ENCODE peak calls at places on chromosome 11, in seven cellular contexts. One of them, this sample, is unnamed.

GRCh38 chr11:86969258-86969657 is 14.1 kb upstream of the FZD4 start:
- DNase-seq in caudate nucleus: no peak
- DNase-seq in A549: no peak
- DNase-seq in activated naive CD8-positive, alpha-beta T cell treated with anti-CD3 and anti-CD28 coated beads, Interleukin-2, amount 50 U/mL, for 16 hours: no peak
- DNase-seq in COR-L47: no peak
- DNase-seq in NCI-H82: no peak
- DNase-seq in fibroblast of mammary gland: no peak
- DNase-seq in this sample: no peak

GRCh38 chr11:1356478-1356960 is 33.2 kb upstream of the BRSK2 start:
- DNase-seq in A549: no peak
- DNase-seq in COR-L47: no peak
- DNase-seq in activated naive CD8-positive, alpha-beta T cell treated with anti-CD3 and anti-CD28 coated beads, Interleukin-2, amount 50 U/mL, for 16 hours: no peak
- DNase-seq in fibroblast of mammary gland: no peak
- DNase-seq in NCI-H82: no peak
- DNase-seq in caudate nucleus: no peak
- DNase-seq in this sample: no peak

GRCh38 chr11:122189259-122189658 is 73.2 kb upstream of the BLID start:
- DNase-seq in activated naive CD8-positive, alpha-beta T cell treated with anti-CD3 and anti-CD28 coated beads, Interleukin-2, amount 50 U/mL, for 16 hours: no peak
- DNase-seq in A549: peak
- DNase-seq in fibroblast of mammary gland: peak
- DNase-seq in NCI-H82: no peak
- DNase-seq in caudate nucleus: no peak
- DNase-seq in COR-L47: no peak
- DNase-seq in this sample: no peak

GRCh38 chr11:104090767-104091166 is 54.3 kb downstream of the DDI1 start:
- DNase-seq in activated naive CD8-positive, alpha-beta T cell treated with anti-CD3 and anti-CD28 coated beads, Interleukin-2, amount 50 U/mL, for 16 hours: no peak
- DNase-seq in A549: no peak
- DNase-seq in COR-L47: no peak
- DNase-seq in fibroblast of mammary gland: no peak
- DNase-seq in caudate nucleus: no peak
- DNase-seq in NCI-H82: peak
- DNase-seq in this sample: no peak

GRCh38 chr11:130781906-130782305 is 134.4 kb downstream of the SNX19 start:
- DNase-seq in fibroblast of mammary gland: peak
- DNase-seq in caudate nucleus: no peak
- DNase-seq in NCI-H82: no peak
- DNase-seq in A549: peak
- DNase-seq in COR-L47: no peak
- DNase-seq in activated naive CD8-positive, alpha-beta T cell treated with anti-CD3 and anti-CD28 coated beads, Interleukin-2, amount 50 U/mL, for 16 hours: no peak
- DNase-seq in this sample: no peak

GRCh38 chr11:61828629-61829407 is 718 bp downstream of the FADS2 start:
- DNase-seq in COR-L47: peak
- DNase-seq in activated naive CD8-positive, alpha-beta T cell treated with anti-CD3 and anti-CD28 coated beads, Interleukin-2, amount 50 U/mL, for 16 hours: no peak
- DNase-seq in A549: peak
- DNase-seq in caudate nucleus: peak
- DNase-seq in fibroblast of mammary gland: peak
- DNase-seq in NCI-H82: peak
- DNase-seq in this sample: peak

GRCh38 chr11:126339866-126340434 is 15.5 kb upstream of the ST3GAL4 start:
- DNase-seq in activated naive CD8-positive, alpha-beta T cell treated with anti-CD3 and anti-CD28 coated beads, Interleukin-2, amount 50 U/mL, for 16 hours: no peak
- DNase-seq in NCI-H82: no peak
- DNase-seq in A549: no peak
- DNase-seq in COR-L47: no peak
- DNase-seq in fibroblast of mammary gland: peak
- DNase-seq in caudate nucleus: no peak
- DNase-seq in this sample: no peak

GRCh38 chr11:10654211-10655150 is 39.1 kb downstream of the IRAG1 start:
- DNase-seq in caudate nucleus: no peak
- DNase-seq in A549: peak
- DNase-seq in fibroblast of mammary gland: peak
- DNase-seq in COR-L47: no peak
- DNase-seq in NCI-H82: peak
- DNase-seq in activated naive CD8-positive, alpha-beta T cell treated with anti-CD3 and anti-CD28 coated beads, Interleukin-2, amount 50 U/mL, for 16 hours: no peak
- DNase-seq in this sample: no peak

GRCh38 chr11:7021318-7021717 is 1.0 kb downstream of the NLRP14 start:
- DNase-seq in fibroblast of mammary gland: no peak
- DNase-seq in NCI-H82: no peak
- DNase-seq in A549: no peak
- DNase-seq in activated naive CD8-positive, alpha-beta T cell treated with anti-CD3 and anti-CD28 coated beads, Interleukin-2, amount 50 U/mL, for 16 hours: no peak
- DNase-seq in COR-L47: no peak
- DNase-seq in caudate nucleus: no peak
- DNase-seq in this sample: no peak

GRCh38 chr11:123111465-123111864 is 49.5 kb upstream of the HSPA8 start:
- DNase-seq in COR-L47: peak
- DNase-seq in activated naive CD8-positive, alpha-beta T cell treated with anti-CD3 and anti-CD28 coated beads, Interleukin-2, amount 50 U/mL, for 16 hours: no peak
- DNase-seq in caudate nucleus: no peak
- DNase-seq in fibroblast of mammary gland: peak
- DNase-seq in NCI-H82: peak
- DNase-seq in A549: peak
- DNase-seq in this sample: no peak

GRCh38 chr11:130801287-130802146 is 114.8 kb downstream of the SNX19 start:
- DNase-seq in A549: no peak
- DNase-seq in caudate nucleus: no peak
- DNase-seq in COR-L47: no peak
- DNase-seq in activated naive CD8-positive, alpha-beta T cell treated with anti-CD3 and anti-CD28 coated beads, Interleukin-2, amount 50 U/mL, for 16 hours: no peak
- DNase-seq in fibroblast of mammary gland: peak
- DNase-seq in NCI-H82: no peak
- DNase-seq in this sample: no peak

GRCh38 chr11:17276236-17277023 is at the start of gene NUCB2:
- DNase-seq in A549: peak
- DNase-seq in caudate nucleus: peak
- DNase-seq in activated naive CD8-positive, alpha-beta T cell treated with anti-CD3 and anti-CD28 coated beads, Interleukin-2, amount 50 U/mL, for 16 hours: peak
- DNase-seq in COR-L47: peak
- DNase-seq in fibroblast of mammary gland: peak
- DNase-seq in NCI-H82: peak
- DNase-seq in this sample: peak

GRCh38 chr11:1129666-1130160 is 28.0 kb upstream of the MUC5AC start:
- DNase-seq in fibroblast of mammary gland: no peak
- DNase-seq in A549: no peak
- DNase-seq in NCI-H82: no peak
- DNase-seq in COR-L47: peak
- DNase-seq in caudate nucleus: no peak
- DNase-seq in activated naive CD8-positive, alpha-beta T cell treated with anti-CD3 and anti-CD28 coated beads, Interleukin-2, amount 50 U/mL, for 16 hours: no peak
- DNase-seq in this sample: no peak

GRCh38 chr11:128174465-128175101 is 412.8 kb downstream of the ETS1 start:
- DNase-seq in caudate nucleus: no peak
- DNase-seq in activated naive CD8-positive, alpha-beta T cell treated with anti-CD3 and anti-CD28 coated beads, Interleukin-2, amount 50 U/mL, for 16 hours: no peak
- DNase-seq in COR-L47: no peak
- DNase-seq in NCI-H82: peak
- DNase-seq in A549: no peak
- DNase-seq in fibroblast of mammary gland: peak
- DNase-seq in this sample: no peak

GRCh38 chr11:2569731-2570210 is 125.0 kb downstream of the KCNQ1 start:
- DNase-seq in caudate nucleus: no peak
- DNase-seq in COR-L47: no peak
- DNase-seq in activated naive CD8-positive, alpha-beta T cell treated with anti-CD3 and anti-CD28 coated beads, Interleukin-2, amount 50 U/mL, for 16 hours: no peak
- DNase-seq in A549: no peak
- DNase-seq in NCI-H82: no peak
- DNase-seq in fibroblast of mammary gland: no peak
- DNase-seq in this sample: no peak

GRCh38 chr11:19251577-19251976 is 10.8 kb upstream of the E2F8 start:
- DNase-seq in activated naive CD8-positive, alpha-beta T cell treated with anti-CD3 and anti-CD28 coated beads, Interleukin-2, amount 50 U/mL, for 16 hours: no peak
- DNase-seq in COR-L47: no peak
- DNase-seq in NCI-H82: no peak
- DNase-seq in fibroblast of mammary gland: no peak
- DNase-seq in caudate nucleus: no peak
- DNase-seq in A549: no peak
- DNase-seq in this sample: no peak

GRCh38 chr11:117473692-117474091 is 146.0 kb downstream of the CEP164 start:
- DNase-seq in COR-L47: peak
- DNase-seq in caudate nucleus: no peak
- DNase-seq in activated naive CD8-positive, alpha-beta T cell treated with anti-CD3 and anti-CD28 coated beads, Interleukin-2, amount 50 U/mL, for 16 hours: no peak
- DNase-seq in fibroblast of mammary gland: no peak
- DNase-seq in NCI-H82: no peak
- DNase-seq in A549: no peak
- DNase-seq in this sample: no peak

GRCh38 chr11:70824590-70825300 is 426.4 kb downstream of the CTTN start:
- DNase-seq in fibroblast of mammary gland: no peak
- DNase-seq in COR-L47: no peak
- DNase-seq in caudate nucleus: no peak
- DNase-seq in A549: no peak
- DNase-seq in NCI-H82: peak
- DNase-seq in activated naive CD8-positive, alpha-beta T cell treated with anti-CD3 and anti-CD28 coated beads, Interleukin-2, amount 50 U/mL, for 16 hours: no peak
- DNase-seq in this sample: no peak

GRCh38 chr11:109892321-109892794 is 200.8 kb upstream of the ZC3H12C start:
- DNase-seq in caudate nucleus: no peak
- DNase-seq in COR-L47: no peak
- DNase-seq in NCI-H82: no peak
- DNase-seq in activated naive CD8-positive, alpha-beta T cell treated with anti-CD3 and anti-CD28 coated beads, Interleukin-2, amount 50 U/mL, for 16 hours: no peak
- DNase-seq in fibroblast of mammary gland: no peak
- DNase-seq in A549: no peak
- DNase-seq in this sample: no peak

GRCh38 chr11:115144014-115144413 is 360.2 kb downstream of the CADM1 start:
- DNase-seq in caudate nucleus: no peak
- DNase-seq in activated naive CD8-positive, alpha-beta T cell treated with anti-CD3 and anti-CD28 coated beads, Interleukin-2, amount 50 U/mL, for 16 hours: no peak
- DNase-seq in COR-L47: no peak
- DNase-seq in fibroblast of mammary gland: no peak
- DNase-seq in NCI-H82: no peak
- DNase-seq in A549: no peak
- DNase-seq in this sample: no peak